ENCODE peak calls at places on chromosomes 4 and X, in eight cellular contexts. N is A549; Q is NT2/D1; X is CD4-positive, alpha-beta memory T cell; J is prostate gland; M is psoas muscle; L is left ventricle myocardium inferior; I is OCI-LY7. T is an unnamed sample.

GRCh38 chr4:116016201-116016600 is 902.8 kb upstream of the NDST4 start:
- DNase-seq in N (no peak), Q (no peak), X (no peak), J (peak; percentile 27), M (no peak), L (no peak), I (no peak), T (no peak)

GRCh38 chr4:105181259-105181658 is 34.6 kb downstream of the TET2 start:
- DNase-seq in N (no peak), Q (no peak), X (no peak), J (no peak), M (no peak), L (no peak), I (no peak), T (no peak)

GRCh38 chr4:48939785-48940184 is 33.2 kb upstream of the OCIAD2 start:
- DNase-seq in N (peak; percentile 8), Q (no peak), X (no peak), J (no peak), M (no peak), L (no peak), I (no peak), T (peak; percentile 30)

GRCh38 chrX:4253092-4253491 is 539.6 kb upstream of the PRKX start:
- DNase-seq in N (no peak), Q (no peak), X (no peak), J (no peak), M (no peak), L (no peak), I (peak; percentile 58), T (no peak)

GRCh38 chrX:52363247-52363883 is 5.5 kb upstream of the XAGE2 start:
- DNase-seq in N (no peak), Q (no peak), X (no peak), J (no peak), M (no peak), L (no peak), I (no peak), T (peak; percentile 31)

GRCh38 chr4:78332974-78333373 is 218.6 kb upstream of the ANXA3 start:
- DNase-seq in N (no peak), Q (no peak), X (no peak), J (no peak), M (no peak), L (no peak), I (no peak), T (no peak)

GRCh38 chr4:143252478-143252877 is 67.8 kb downstream of the USP38 start:
- DNase-seq in N (no peak), Q (no peak), X (no peak), J (no peak), M (no peak), L (no peak), I (no peak), T (no peak)

GRCh38 chrX:117998171-117998570 is 118.4 kb downstream of the KLHL13 start:
- DNase-seq in N (no peak), Q (no peak), X (no peak), J (no peak), M (no peak), L (no peak), I (no peak), T (no peak)

GRCh38 chr4:20305976-20306375 is 54.3 kb downstream of the SLIT2 start:
- DNase-seq in N (no peak), Q (no peak), X (no peak), J (no peak), M (no peak), L (no peak), I (no peak), T (peak; percentile 18)

GRCh38 chr4:2480649-2481048 is 11.7 kb downstream of the RNF4 start:
- DNase-seq in N (no peak), Q (no peak), X (no peak), J (no peak), M (no peak), L (no peak), I (no peak), T (no peak)
- H3K4me1 ChIP-seq in N (peaks cover 7% of the 10 kb centered on the region), Q (peaks cover 22% of the 10 kb centered on the region), X (peaks cover 95% of the 10 kb centered on the region), J (peaks cover 7% of the 10 kb centered on the region), M (peaks cover 69% of the 10 kb centered on the region), L (peaks cover 99% of the 10 kb centered on the region), I (peaks cover 88% of the 10 kb centered on the region), T (peaks cover 48% of the 10 kb centered on the region)

DNA sequence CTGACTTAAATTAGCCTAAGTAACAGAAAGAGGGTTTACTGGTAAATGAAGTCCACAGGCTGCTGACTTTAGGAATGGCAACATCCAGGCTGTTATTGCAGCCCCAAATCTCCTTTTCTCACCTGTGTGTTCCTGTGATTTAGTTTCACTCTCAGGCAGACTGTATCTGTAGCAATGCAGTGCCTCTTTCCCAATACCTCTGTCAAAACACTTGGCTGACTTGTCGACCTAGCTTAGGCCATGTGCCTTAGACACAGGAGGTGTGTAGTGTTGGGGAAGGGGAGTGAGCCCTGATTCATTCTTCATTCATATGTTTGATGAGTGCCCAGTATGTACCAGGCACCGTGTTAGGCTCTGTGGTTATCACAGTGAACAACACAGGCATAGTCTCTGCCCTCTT is 46.9 kb downstream of the JADE3 start:
- DNase-seq in N (no peak), Q (no peak), X (no peak), J (no peak), M (no peak), L (no peak), I (no peak), T (no peak)
- H3K4me1 ChIP-seq in N (peaks cover 20% of the 10 kb centered on the region), Q (peaks cover 2% of the 10 kb centered on the region), X (no peaks in the 10 kb centered on the region), J (no peaks in the 10 kb centered on the region), M (no peaks in the 10 kb centered on the region), L (peaks cover 42% of the 10 kb centered on the region), I (peaks cover 68% of the 10 kb centered on the region), T (peaks cover 7% of the 10 kb centered on the region)

GRCh38 chrX:120205816-120206753 is 44.5 kb upstream of the ZBTB33 start:
- DNase-seq in N (no peak), Q (no peak), X (no peak), J (no peak), M (no peak), L (no peak), I (no peak), T (no peak)

DNA sequence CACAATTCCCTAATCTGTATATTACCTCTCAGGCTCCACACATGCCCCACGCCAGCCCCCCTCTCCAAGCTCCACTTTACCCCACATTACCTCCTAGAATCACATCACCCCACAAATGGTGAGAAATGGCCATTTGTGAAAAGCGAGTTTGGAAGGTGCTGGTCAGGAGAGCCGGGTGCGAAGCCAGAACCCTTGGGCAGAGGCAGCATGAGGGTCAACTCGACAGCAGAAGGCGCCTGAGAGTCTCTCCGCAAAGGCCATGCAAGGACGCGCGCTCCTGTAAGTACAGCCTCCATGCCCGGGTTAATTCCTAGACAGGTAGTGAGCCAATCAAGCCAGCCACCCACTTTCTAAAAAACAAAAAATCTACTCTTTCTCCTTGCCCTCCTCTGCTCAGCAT is 42.4 kb downstream of the RHOXF2 start:
- DNase-seq in N (no peak), Q (no peak), X (no peak), J (no peak), M (no peak), L (no peak), I (no peak), T (no peak)
- H3K4me1 ChIP-seq in N (no peaks in the 10 kb centered on the region), Q (no peaks in the 10 kb centered on the region), X (no peaks in the 10 kb centered on the region), J (no peaks in the 10 kb centered on the region), M (no peaks in the 10 kb centered on the region), L (no peaks in the 10 kb centered on the region), I (no peaks in the 10 kb centered on the region), T (no peaks in the 10 kb centered on the region)

DNA sequence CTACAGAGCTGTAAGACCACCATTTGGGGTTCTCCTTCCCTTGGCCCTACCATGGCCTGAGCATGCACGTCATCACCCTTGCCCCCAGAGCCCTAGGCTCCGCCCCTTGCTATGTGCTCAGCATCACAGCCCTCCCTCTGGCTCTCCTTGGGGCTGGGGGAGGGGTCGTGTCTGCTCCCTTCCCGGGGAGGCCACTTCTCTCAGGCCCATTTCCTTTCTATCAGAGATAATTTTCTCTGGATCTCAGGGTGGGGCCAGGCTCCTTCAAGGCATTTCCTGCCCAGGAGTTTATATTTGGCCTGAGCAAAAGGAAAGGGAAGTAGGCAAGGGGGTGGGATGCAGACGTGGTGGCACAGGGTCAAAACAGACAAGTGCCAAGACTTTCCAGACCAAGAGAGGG is 55.9 kb downstream of the STARD8 start:
- DNase-seq in N (no peak), Q (no peak), X (no peak), J (no peak), M (no peak), L (peak; percentile 34), I (no peak), T (no peak)
- H3K4me1 ChIP-seq in N (no peaks in the 10 kb centered on the region), Q (no peaks in the 10 kb centered on the region), X (no peaks in the 10 kb centered on the region), J (no peaks in the 10 kb centered on the region), M (peaks cover 45% of the 10 kb centered on the region), L (peaks cover 90% of the 10 kb centered on the region), I (no peaks in the 10 kb centered on the region), T (no peaks in the 10 kb centered on the region)

DNA sequence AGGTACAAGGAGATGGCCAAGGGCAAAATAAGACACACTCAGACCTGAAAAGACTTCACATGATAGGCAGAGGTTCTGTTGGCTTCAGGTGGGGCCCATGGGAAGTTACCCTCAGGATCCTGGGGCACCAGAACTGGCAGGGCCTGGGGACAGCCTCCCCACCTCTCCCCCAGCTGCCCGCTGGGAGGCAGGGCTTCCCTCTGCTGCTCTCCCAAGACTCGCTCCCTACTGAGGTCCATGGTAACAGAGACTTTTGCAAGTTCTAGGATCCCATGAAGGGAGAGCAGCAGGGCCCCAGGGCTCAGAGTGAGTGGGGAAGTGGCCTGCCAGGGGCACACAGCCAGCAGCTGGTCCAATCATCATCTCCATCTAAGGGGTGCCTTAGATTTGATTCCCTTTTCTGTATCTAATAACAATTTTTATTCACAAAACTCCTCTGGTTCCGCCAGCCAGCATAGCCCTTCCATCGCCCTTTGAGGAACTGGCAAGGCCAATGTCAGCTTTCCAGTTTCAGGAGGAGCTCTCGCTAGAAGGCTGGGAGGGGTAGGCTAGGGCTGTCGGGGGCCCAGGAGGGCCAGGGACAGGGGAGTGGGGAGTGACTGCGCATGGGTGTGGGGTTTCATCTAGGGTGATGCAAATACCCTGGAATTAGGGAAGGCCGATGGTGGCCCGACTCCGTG is 78.2 kb downstream of the SLC2A9 start:
- DNase-seq in N (no peak), Q (no peak), X (no peak), J (no peak), M (no peak), L (no peak), I (no peak), T (no peak)
- H3K4me1 ChIP-seq in N (no peaks in the 10 kb centered on the region), Q (peaks cover 3% of the 10 kb centered on the region), X (no peaks in the 10 kb centered on the region), J (no peaks in the 10 kb centered on the region), M (peaks cover 17% of the 10 kb centered on the region), L (peaks cover 20% of the 10 kb centered on the region), I (no peaks in the 10 kb centered on the region), T (no peaks in the 10 kb centered on the region)

GRCh38 chr4:185210102-185210981 is 944 bp downstream of the SNX25 start:
- DNase-seq in N (no peak), Q (no peak), X (peak; percentile 61), J (peak; percentile 40), M (peak; percentile 72), L (peak; percentile 38), I (peak; percentile 68), T (peak; percentile 65)
- H3K4me1 ChIP-seq in N (peaks cover 15% of the 10 kb centered on the region), Q (no peaks in the 10 kb centered on the region), X (peaks cover 33% of the 10 kb centered on the region), J (peaks cover 7% of the 10 kb centered on the region), M (peaks cover 14% of the 10 kb centered on the region), L (peaks cover 34% of the 10 kb centered on the region), I (peaks cover 56% of the 10 kb centered on the region), T (peaks cover 17% of the 10 kb centered on the region)

GRCh38 chrX:81054904-81055303 is 146.8 kb downstream of the HMGN5 start:
- DNase-seq in N (no peak), Q (no peak), X (no peak), J (no peak), M (peak; percentile 18), L (no peak), I (no peak), T (no peak)
- H3K4me1 ChIP-seq in N (no peaks in the 10 kb centered on the region), Q (no peaks in the 10 kb centered on the region), X (no peaks in the 10 kb centered on the region), J (no peaks in the 10 kb centered on the region), M (no peaks in the 10 kb centered on the region), L (no peaks in the 10 kb centered on the region), I (no peaks in the 10 kb centered on the region), T (no peaks in the 10 kb centered on the region)

T was measured in hepatocyte.